ENCODE peak calls at places on chromosomes 5 and 9, in nine cellular contexts. C is K562, A is bronchial epithelial cell, L is pancreas, O is cardiac muscle cell, M is sigmoid colon, Q is left lung, U is left ventricle myocardium inferior, V is AG10803. I is an unnamed sample.

GRCh38 chr9:133990366-133991210 is 1.5 kb downstream of the VAV2 start:
- DNase-seq in O (peak), L (peak), M (peak), C (no peak), V (peak), U (no peak), Q (peak), A (peak), I (peak)

GRCh38 chr5:66239034-66239433 is 94.9 kb downstream of the SREK1 start:
- DNase-seq in M (no peak), A (peak), U (no peak), C (no peak), Q (no peak), L (no peak), V (no peak), O (peak), I (no peak)

GRCh38 chr5:52269853-52270252 is 517.9 kb upstream of the ITGA1 start:
- DNase-seq in L (no peak), A (no peak), Q (no peak), M (no peak), U (no peak), O (no peak), C (no peak), V (no peak), I (no peak)

GRCh38 chr5:127958421-127959011 is 125.0 kb upstream of the SLC12A2 start:
- DNase-seq in Q (no peak), L (no peak), O (no peak), U (no peak), C (no peak), M (no peak), V (no peak), A (no peak), I (no peak)

GRCh38 chr5:158716668-158717067 is 383.0 kb downstream of the EBF1 start:
- DNase-seq in Q (no peak), L (no peak), C (no peak), V (no peak), A (no peak), O (peak), M (no peak), U (no peak), I (no peak)

GRCh38 chr5:120093178-120093577 is 370.9 kb upstream of the PRR16 start:
- DNase-seq in O (no peak), L (no peak), M (no peak), U (no peak), V (no peak), C (no peak), A (no peak), Q (no peak), I (no peak)

GRCh38 chr5:142749321-142749720 is 20.9 kb upstream of the ARHGAP26 start:
- DNase-seq in V (peak), M (no peak), Q (no peak), U (no peak), L (no peak), O (peak), A (peak), C (no peak), I (no peak)

GRCh38 chr5:114544561-114544960 is 182.7 kb downstream of the KCNN2 start:
- DNase-seq in O (no peak), U (no peak), A (no peak), Q (peak), L (no peak), C (no peak), M (no peak), V (no peak), I (no peak)

GRCh38 chr9:134325096-134325812 is 1.0 kb upstream of the RXRA start:
- DNase-seq in A (peak), V (peak), L (peak), U (peak), O (peak), C (peak), M (peak), Q (peak), I (no peak)

GRCh38 chr9:96020822-96021615 is 145.5 kb downstream of the ERCC6L2 start:
- DNase-seq in V (no peak), U (no peak), L (no peak), M (no peak), C (no peak), Q (peak), O (peak), A (no peak), I (no peak)

GRCh38 chr5:14178091-14178490 is 34.9 kb downstream of the TRIO start:
- DNase-seq in V (peak), O (no peak), A (no peak), Q (no peak), C (no peak), M (no peak), L (no peak), U (no peak), I (no peak)

GRCh38 chr5:37501152-37501551 is 122.0 kb downstream of the WDR70 start:
- DNase-seq in U (no peak), Q (no peak), V (no peak), M (no peak), O (peak), C (no peak), A (peak), L (no peak), I (no peak)

GRCh38 chr9:107283621-107284616 is 840 bp downstream of the RAD23B start:
- DNase-seq in O (peak), V (peak), L (peak), A (peak), U (peak), M (peak), Q (peak), C (peak), I (no peak)

GRCh38 chr5:66710557-66710956 is 114.4 kb downstream of the MAST4 start:
- DNase-seq in M (no peak), C (no peak), O (peak), U (no peak), Q (no peak), L (peak), V (peak), A (peak), I (no peak)

GRCh38 chr5:59798862-59799667 is 94.5 kb downstream of the PDE4D start:
- DNase-seq in L (no peak), V (peak), C (no peak), U (no peak), Q (no peak), A (peak), O (peak), M (no peak), I (peak)

GRCh38 chr9:130069048-130069447 is 15.3 kb downstream of the GPR107 start:
- DNase-seq in V (no peak), U (no peak), O (no peak), M (no peak), A (no peak), L (no peak), Q (no peak), C (no peak), I (no peak)

GRCh38 chr5:102959055-102959454 is 160.9 kb downstream of the GIN1 start:
- DNase-seq in V (peak), C (no peak), O (peak), Q (no peak), M (no peak), A (peak), L (no peak), U (no peak), I (peak)

GRCh38 chr5:175734016-175734415 is 76.1 kb downstream of the HRH2 start:
- DNase-seq in U (no peak), C (no peak), V (no peak), A (no peak), Q (no peak), O (no peak), M (peak), L (no peak), I (no peak)

GRCh38 chr9:120688758-120689157 is 25.5 kb downstream of the MEGF9 start:
- DNase-seq in C (no peak), V (no peak), U (no peak), Q (no peak), L (no peak), O (no peak), M (no peak), A (no peak), I (no peak)

GRCh38 chr9:132912131-132912530 is 32.3 kb downstream of the TSC1 start:
- DNase-seq in L (no peak), O (no peak), Q (no peak), U (no peak), C (no peak), M (no peak), V (no peak), A (no peak), I (no peak)

GRCh38 chr9:132908635-132909034 is 29.9 kb downstream of the SPACA9 start:
- DNase-seq in C (no peak), Q (no peak), L (no peak), A (no peak), V (no peak), O (no peak), U (no peak), M (no peak), I (no peak)

GRCh38 chr9:132905726-132906125 is 27.0 kb downstream of the SPACA9 start:
- DNase-seq in O (no peak), V (no peak), C (no peak), Q (no peak), U (no peak), A (no peak), L (no peak), M (no peak), I (no peak)

GRCh38 chr9:132914924-132915323 is 29.5 kb downstream of the TSC1 start:
- DNase-seq in A (no peak), U (no peak), O (no peak), Q (no peak), V (no peak), C (no peak), L (no peak), M (no peak), I (no peak)

DNA sequence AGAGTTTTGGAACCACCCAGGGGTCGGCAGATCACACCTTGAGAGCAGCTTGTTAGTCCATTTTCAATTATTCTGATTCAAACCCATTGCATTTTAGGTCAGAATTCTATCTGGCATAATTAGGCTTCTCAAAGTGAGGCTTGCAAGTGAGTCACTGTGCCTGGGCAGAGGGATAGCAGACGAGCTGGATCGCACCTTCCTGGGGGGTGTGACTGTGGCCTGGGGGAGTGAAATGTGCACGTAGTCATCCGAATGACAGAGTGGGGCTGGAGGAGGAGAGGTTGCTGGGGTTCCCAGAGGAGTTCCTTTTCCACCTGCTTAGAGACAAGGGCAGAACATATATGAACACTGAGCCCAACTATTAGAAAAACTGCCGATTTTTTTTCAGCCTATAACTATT is 31.7 kb downstream of the SPACA9 start:
- DNase-seq in U (no peak), Q (no peak), L (no peak), C (no peak), A (peak), V (no peak), M (no peak), O (no peak), I (no peak)
- H3K4me3 ChIP-seq in U (no peak), Q (no peak), L (no peak), C (no peak), A (no peak), V (no peak), M (no peak), O (no peak), I (no peak)

DNA sequence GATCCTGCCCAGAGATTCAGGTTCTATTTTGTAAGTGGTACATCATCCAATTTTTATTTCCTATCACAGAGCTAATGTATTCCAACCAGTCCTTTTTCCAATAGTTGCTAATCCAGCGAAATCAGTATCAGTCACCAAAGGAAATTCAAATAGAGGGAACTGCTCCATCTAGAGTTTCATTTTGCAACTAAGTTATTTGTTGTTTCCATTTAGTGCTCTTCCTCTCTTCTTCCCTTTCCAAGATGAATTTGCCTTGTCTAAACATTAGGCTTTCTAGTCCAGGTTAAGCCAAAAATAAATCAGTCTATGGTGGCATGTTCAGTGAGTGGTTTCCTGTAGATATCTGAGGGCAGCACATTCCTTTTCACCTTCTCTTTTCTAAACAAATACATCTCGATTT is 79.8 kb upstream of the SPATA31D4 start:
- DNase-seq in L (no peak), U (no peak), A (peak), C (no peak), Q (no peak), O (peak), M (no peak), V (peak), I (no peak)
- TF ChIP-seq CTCF in L (peak), U (peak), A (peak), C (no peak), Q (no peak), O (peak), M (peak), V (peak), I (peak)

GRCh38 chr5:31192442-31192841 is 1.0 kb upstream of the CDH6 start:
- DNase-seq in O (no peak), A (no peak), C (no peak), L (no peak), M (no peak), U (no peak), V (no peak), Q (no peak), I (no peak)

GRCh38 chr5:31194458-31194808 is 947 bp downstream of the CDH6 start:
- DNase-seq in L (no peak), V (no peak), C (no peak), Q (no peak), O (peak), U (no peak), M (no peak), A (peak), I (no peak)

GRCh38 chr5:31194892-31195291 is 1.4 kb downstream of the CDH6 start:
- DNase-seq in L (no peak), V (no peak), Q (no peak), M (no peak), U (no peak), C (no peak), A (peak), O (no peak), I (no peak)

GRCh38 chr5:31193591-31194457 is at the start of gene CDH6:
- DNase-seq in L (no peak), A (peak), M (no peak), C (no peak), Q (peak), V (peak), O (peak), U (peak), I (no peak)

GRCh38 chr5:31193026-31193425 is 460 bp upstream of the CDH6 start:
- DNase-seq in Q (no peak), A (no peak), O (no peak), M (no peak), L (no peak), V (no peak), U (no peak), C (no peak), I (no peak)
- H3K4me3 ChIP-seq in Q (no peak), A (peak), O (peak), M (peak), L (peak), V (no peak), U (peak), C (no peak), I (peak)

GRCh38 chr9:136328622-136329041 is 1.3 kb downstream of the GPSM1 start:
- DNase-seq in C (no peak), V (peak), A (no peak), L (no peak), M (peak), O (peak), U (no peak), Q (peak), I (no peak)

GRCh38 chr9:136328011-136328621 is 777 bp downstream of the GPSM1 start:
- DNase-seq in C (no peak), O (no peak), V (no peak), Q (peak), A (peak), U (no peak), L (no peak), M (no peak), I (no peak)

GRCh38 chr9:136326777-136327312 is 494 bp upstream of the GPSM1 start:
- DNase-seq in M (no peak), U (no peak), O (peak), L (no peak), A (no peak), C (no peak), Q (peak), V (no peak), I (no peak)

GRCh38 chr9:136326061-136326776 is 1.1 kb upstream of the GPSM1 start:
- DNase-seq in U (no peak), V (peak), Q (peak), O (peak), C (no peak), M (no peak), L (no peak), A (no peak), I (no peak)

GRCh38 chr9:136327313-136327971 is at the start of gene GPSM1:
- DNase-seq in C (peak), A (no peak), O (peak), U (peak), V (peak), M (peak), Q (peak), L (no peak), I (no peak)
- TF ChIP-seq CTCF in C (no peak), A (no peak), O (no peak), U (no peak), V (no peak), M (no peak), Q (no peak), L (no peak), I (no peak)

I was measured in epithelial cell of proximal tubule.